ENCODE peak calls at places on chromosomes 12 and 14, in seven cellular contexts. J is IMR-90, I is neuronal stem cell, Q is mesendoderm, W is H9, S is H1, K is trophoblast cell. L is an unnamed sample.

GRCh38 chr12:111438501-111438900 is 32.8 kb downstream of the SH2B3 start:
- DNase-seq in W (no peak), J (peak), K (no peak), S (no peak), I (no peak), Q (peak), L (peak)

GRCh38 chr14:50542941-50543418 is 10.6 kb upstream of the MAP4K5 start:
- DNase-seq in S (no peak), K (peak), Q (peak), W (no peak), I (peak), J (peak), L (peak)

GRCh38 chr12:1122803-1123202 is 131.8 kb downstream of the ERC1 start:
- DNase-seq in K (peak), S (no peak), J (no peak), Q (peak), I (no peak), W (no peak), L (peak)

GRCh38 chr12:129161511-129161910 is 308.2 kb downstream of the GLT1D1 start:
- DNase-seq in K (no peak), J (no peak), Q (no peak), W (no peak), S (no peak), I (no peak), L (no peak)

GRCh38 chr12:104702565-104703139 is 245.9 kb downstream of the CHST11 start:
- DNase-seq in S (no peak), W (no peak), K (no peak), I (no peak), J (no peak), Q (no peak), L (no peak)

GRCh38 chr14:24473211-24473610 is 30.6 kb upstream of the SDR39U1 start:
- DNase-seq in K (no peak), S (no peak), J (no peak), I (no peak), W (no peak), Q (no peak), L (no peak)

GRCh38 chr14:102592969-102593840 is 756 bp downstream of the RCOR1 start:
- DNase-seq in W (no peak), Q (peak), K (no peak), S (peak), I (peak), J (peak), L (peak)

GRCh38 chr12:107501681-107502080 is 183.9 kb upstream of the PWP1 start:
- DNase-seq in S (no peak), Q (no peak), W (no peak), J (no peak), I (no peak), K (no peak), L (no peak)

GRCh38 chr12:38823743-38824142 is 81.6 kb downstream of the CPNE8 start:
- DNase-seq in Q (no peak), J (no peak), K (no peak), I (no peak), W (no peak), S (no peak), L (peak)

GRCh38 chr12:103197725-103198388 is 240.4 kb downstream of the ASCL1 start:
- DNase-seq in S (peak), W (peak), K (no peak), I (no peak), J (no peak), Q (no peak), L (no peak)

GRCh38 chr12:121139301-121139700 is 6.6 kb downstream of the P2RX7 start:
- DNase-seq in W (no peak), I (no peak), K (no peak), Q (no peak), J (no peak), S (no peak), L (no peak)

GRCh38 chr12:108825205-108825950 is 32.0 kb downstream of the SSH1 start:
- DNase-seq in K (no peak), W (no peak), S (no peak), Q (no peak), J (peak), I (no peak), L (peak)

GRCh38 chr12:93144109-93144508 is 215.0 kb upstream of the EEA1 start:
- DNase-seq in Q (peak), I (no peak), S (no peak), W (no peak), J (peak), K (no peak), L (no peak)

GRCh38 chr12:12095016-12095415 is 24.3 kb downstream of the BCL2L14 start:
- DNase-seq in K (no peak), J (peak), I (no peak), W (no peak), S (no peak), Q (no peak), L (peak)

GRCh38 chr14:34911209-34912150 is 36.3 kb upstream of the BAZ1A start:
- DNase-seq in S (no peak), K (no peak), Q (no peak), I (no peak), W (no peak), J (peak), L (peak)

GRCh38 chr14:93720981-93721483 is 67.3 kb downstream of the PRIMA1 start:
- DNase-seq in S (no peak), Q (no peak), I (no peak), W (peak), K (no peak), J (no peak), L (no peak)

GRCh38 chr12:100359822-100360221 is 2.9 kb downstream of the SLC17A8 start:
- DNase-seq in K (no peak), J (peak), W (no peak), Q (no peak), I (no peak), S (no peak), L (no peak)

GRCh38 chr14:105659935-105660527 is 133.6 kb downstream of the TMEM121 start:
- DNase-seq in S (no peak), W (no peak), I (no peak), Q (no peak), K (no peak), J (no peak), L (no peak)

GRCh38 chr12:113698505-113698858 is 226.8 kb upstream of the LHX5 start:
- DNase-seq in I (no peak), S (no peak), K (no peak), Q (no peak), J (no peak), W (no peak), L (no peak)
- H2BK5ac ChIP-seq in I (no peak), S (no peak), K (no peak), Q (no peak), J (no peak), W (no peak), L (no peak)

GRCh38 chr12:53180270-53180930 is at the start of the genes CSAD and ZNF740:
- DNase-seq in W (peak), J (peak), I (peak), Q (peak), K (peak), S (peak), L (peak)

GRCh38 chr12:53179694-53180269 is 740 bp upstream of the ZNF740 start:
- DNase-seq in I (peak), K (no peak), S (no peak), Q (no peak), W (no peak), J (no peak), L (no peak)

GRCh38 chr12:53181935-53182334 is 1.2 kb upstream of the CSAD start:
- DNase-seq in J (no peak), Q (no peak), W (no peak), K (no peak), I (no peak), S (no peak), L (peak)

GRCh38 chr12:53182836-53183235 is 2.1 kb upstream of the CSAD start:
- DNase-seq in W (no peak), S (no peak), K (no peak), I (no peak), J (no peak), Q (no peak), L (no peak)

GRCh38 chr12:53180931-53181645 is 363 bp upstream of the CSAD start:
- DNase-seq in K (peak), Q (peak), W (peak), S (peak), I (peak), J (peak), L (peak)
- H2BK5ac ChIP-seq in K (peak), Q (no peak), W (no peak), S (peak), I (peak), J (peak), L (peak)

GRCh38 chr14:95126906-95127530 is 30.3 kb downstream of the DICER1 start:
- DNase-seq in W (no peak), J (peak), S (no peak), Q (no peak), I (no peak), K (no peak), L (peak)

GRCh38 chr14:95125951-95126350 is 31.4 kb downstream of the DICER1 start:
- DNase-seq in J (no peak), W (no peak), Q (no peak), I (no peak), S (no peak), K (no peak), L (no peak)

GRCh38 chr14:95127531-95127911 is 29.8 kb downstream of the DICER1 start:
- DNase-seq in S (no peak), J (no peak), W (no peak), Q (no peak), K (no peak), I (no peak), L (no peak)

GRCh38 chr14:95123895-95124579 is 33.3 kb downstream of the DICER1 start:
- DNase-seq in J (no peak), S (no peak), I (no peak), W (no peak), Q (no peak), K (no peak), L (no peak)

DNA sequence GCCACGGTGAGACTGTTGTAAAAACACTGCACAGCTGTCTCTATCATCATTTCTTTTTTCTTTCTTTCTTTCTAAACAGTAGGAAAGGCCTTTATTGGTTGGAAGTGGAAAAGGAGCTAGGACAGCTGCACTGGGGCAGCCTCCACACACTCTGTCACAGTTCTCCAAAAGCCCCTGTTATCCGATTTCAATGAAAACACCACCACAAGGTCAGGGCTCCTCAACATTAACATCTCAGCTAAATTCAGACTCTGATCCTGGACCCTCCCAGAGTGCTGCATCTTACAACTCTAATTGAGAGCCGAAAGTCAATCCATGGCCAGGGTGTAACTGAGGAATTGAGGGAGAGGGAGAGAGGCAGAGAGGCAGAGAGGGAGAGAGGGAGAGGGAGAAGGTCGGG is 32.2 kb downstream of the DICER1 start:
- DNase-seq in Q (peak), K (no peak), W (no peak), S (no peak), J (no peak), I (no peak), L (no peak)
- H2BK5ac ChIP-seq in Q (no peak), K (no peak), W (no peak), S (no peak), J (peak), I (no peak), L (no peak)

GRCh38 chr12:75656210-75656609 is 144.8 kb upstream of the KRR1 start:
- DNase-seq in K (no peak), Q (no peak), S (no peak), J (no peak), W (no peak), I (no peak), L (no peak)

GRCh38 chr12:75657866-75658265 is 146.5 kb upstream of the KRR1 start:
- DNase-seq in W (no peak), S (no peak), I (no peak), Q (no peak), J (no peak), K (no peak), L (no peak)

GRCh38 chr12:75658286-75658685 is 146.9 kb upstream of the KRR1 start:
- DNase-seq in Q (no peak), J (no peak), I (no peak), S (no peak), K (no peak), W (no peak), L (no peak)

GRCh38 chr12:75656650-75657049 is 145.2 kb upstream of the KRR1 start:
- DNase-seq in I (no peak), Q (peak), J (peak), S (no peak), K (peak), W (no peak), L (peak)

DNA sequence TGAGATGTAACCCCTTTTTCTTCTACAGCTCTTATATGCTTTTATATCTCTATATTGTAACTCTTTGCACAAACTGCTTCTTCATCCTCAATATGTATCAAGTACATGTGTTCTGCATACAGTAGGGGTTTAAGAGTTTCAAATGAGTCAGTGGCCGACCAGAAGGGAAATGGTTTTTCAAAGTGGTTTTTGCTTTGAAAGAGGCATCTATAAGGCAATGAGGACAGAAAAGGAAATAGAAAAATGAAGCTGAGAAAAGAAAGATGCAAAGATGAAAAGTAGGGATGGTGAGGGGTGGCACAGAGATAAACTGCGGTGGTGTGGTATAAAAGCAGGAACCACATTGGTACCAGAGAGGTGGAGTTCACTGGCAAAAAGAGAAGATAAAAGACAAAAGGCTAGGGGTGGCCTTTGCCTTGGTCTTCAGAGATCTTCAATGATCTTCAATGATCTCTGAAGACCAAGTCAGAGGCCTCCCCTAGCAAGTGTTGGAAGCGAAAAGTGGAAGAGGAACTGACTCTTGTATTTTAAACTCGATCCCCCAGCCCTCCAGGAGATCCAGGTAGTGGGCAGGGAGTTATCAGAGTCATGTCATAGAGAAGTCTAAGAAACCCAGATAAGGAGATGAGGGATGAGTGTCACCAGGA is 143.9 kb upstream of the KRR1 start:
- DNase-seq in S (no peak), J (no peak), W (no peak), Q (no peak), I (no peak), K (no peak), L (no peak)
- H2BK5ac ChIP-seq in S (no peak), J (no peak), W (no peak), Q (no peak), I (no peak), K (no peak), L (no peak)

DNA sequence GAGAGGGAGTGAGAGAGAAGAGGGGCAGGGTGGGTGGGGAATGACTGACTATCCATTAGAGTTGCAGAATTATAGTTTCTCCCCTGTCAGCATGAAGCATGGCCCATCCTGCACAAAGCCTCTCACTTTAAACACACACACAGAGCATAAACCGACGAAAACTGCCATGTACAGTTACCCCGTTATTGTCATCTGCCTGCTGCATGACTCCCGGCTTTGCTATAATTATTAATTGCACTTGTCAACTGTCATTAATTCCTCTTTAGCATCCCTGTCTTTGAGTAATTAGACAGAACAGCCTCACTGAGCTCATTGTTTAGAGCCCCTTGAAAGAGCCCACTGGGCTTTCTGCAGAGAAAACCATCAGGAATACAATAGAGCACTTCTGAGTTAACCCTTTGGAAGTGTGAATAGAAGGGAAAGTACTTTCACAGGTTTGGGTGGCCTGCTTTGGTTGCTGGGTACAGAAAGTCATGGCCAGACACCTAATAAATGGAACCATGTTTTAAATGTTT is 307.2 kb upstream of the SOX5 start:
- DNase-seq in W (no peak), I (peak), Q (peak), S (no peak), K (no peak), J (no peak), L (no peak)
- H2BK5ac ChIP-seq in W (no peak), I (no peak), Q (no peak), S (no peak), K (no peak), J (no peak), L (no peak)

L was measured in mesenchymal stem cell.